ENCODE peak calls at places on chromosomes 3 and 15, in seven cellular contexts. J is EH; U is stimulated activated naive CD4-positive, alpha-beta T cell treated with Interleukin-2 at 50 U/mL for 16 hours; D is HEK293T; M is IMR-90; F is NCI-H460; V is NCI-H345. P is an unnamed sample.

GRCh38 chr3:30232546-30232945 is 373.9 kb upstream of the TGFBR2 start:
- DNase-seq in J (no peak), U (no peak), D (no peak), M (no peak), F (no peak), V (no peak), P (no peak)

GRCh38 chr15:99440551-99441426 is 125.0 kb upstream of the MEF2A start:
- DNase-seq in J (no peak), U (no peak), D (no peak), M (no peak), F (no peak), V (peak), P (no peak)

GRCh38 chr15:58447244-58448010 is 15.6 kb downstream of the LIPC start:
- DNase-seq in J (peak), U (no peak), D (no peak), M (peak), F (no peak), V (no peak), P (peak)

GRCh38 chr3:128573707-128574162 is 76.9 kb downstream of the RPN1 start:
- DNase-seq in J (no peak), U (no peak), D (no peak), M (no peak), F (no peak), V (no peak), P (no peak)

GRCh38 chr3:129585949-129586657 is 20.4 kb downstream of the PLXND1 start:
- DNase-seq in J (no peak), U (no peak), D (no peak), M (no peak), F (no peak), V (no peak), P (no peak)

GRCh38 chr15:68430471-68431036 is 1.4 kb downstream of the ITGA11 start:
- DNase-seq in J (no peak), U (no peak), D (no peak), M (no peak), F (no peak), V (no peak), P (no peak)

GRCh38 chr3:125067225-125067624 is 11.4 kb upstream of the HEG1 start:
- DNase-seq in J (peak), U (no peak), D (no peak), M (peak), F (no peak), V (no peak), P (peak)

GRCh38 chr3:134904796-134905646 is 110.0 kb downstream of the EPHB1 start:
- DNase-seq in J (no peak), U (no peak), D (no peak), M (no peak), F (no peak), V (peak), P (no peak)

GRCh38 chr3:194785315-194785714 is 99.6 kb downstream of the FAM43A start:
- DNase-seq in J (no peak), U (no peak), D (no peak), M (no peak), F (no peak), V (no peak), P (no peak)

GRCh38 chr15:81189583-81190283 is 6.9 kb upstream of the IL16 start:
- DNase-seq in J (peak), U (no peak), D (no peak), M (peak), F (no peak), V (no peak), P (peak)

GRCh38 chr15:52529289-52529929 is 729 bp upstream of the MYO5A start:
- DNase-seq in J (no peak), U (no peak), D (no peak), M (no peak), F (no peak), V (no peak), P (no peak)

GRCh38 chr15:70160267-70160666 is 62.5 kb upstream of the TLE3 start:
- DNase-seq in J (no peak), U (no peak), D (no peak), M (no peak), F (peak), V (no peak), P (peak)

GRCh38 chr15:31459011-31459748 is 132.5 kb downstream of the KLF13 start:
- DNase-seq in J (no peak), U (peak), D (no peak), M (peak), F (no peak), V (no peak), P (no peak)

GRCh38 chr3:138923531-138923994 is 23.4 kb downstream of the FOXL2 start:
- DNase-seq in J (peak), U (peak), D (peak), M (peak), F (peak), V (peak), P (peak)

GRCh38 chr3:125165189-125165947 is 47.2 kb downstream of the SLC12A8 start:
- DNase-seq in J (peak), U (no peak), D (peak), M (peak), F (no peak), V (no peak), P (peak)

GRCh38 chr15:51828621-51829359 is 663 bp upstream of the TMOD3 start:
- DNase-seq in J (peak), U (no peak), D (no peak), M (peak), F (no peak), V (no peak), P (peak)

P was measured in EL.